ENCODE peak calls at places on chromosomes 2 and 18, in eight cellular contexts. E is pancreas, O is DMS 273 treated with DMSO at 0.1 percent for 48 hours, H is WERI-Rb-1, B is HTR-8/SVneo, N is heart right ventricle, U is HEK293T, W is GM12891. K is an unnamed sample.

GRCh38 chr18:49305688-49306336 is 154.6 kb downstream of the DYM start:
- DNase-seq in E (no peak), O (no peak), H (no peak), B (no peak), N (no peak), U (no peak), W (no peak), K (no peak)

GRCh38 chr2:180647651-180648050 is 332.8 kb upstream of the UBE2E3 start:
- DNase-seq in E (no peak), O (no peak), H (no peak), B (no peak), N (peak), U (no peak), W (no peak), K (no peak)

GRCh38 chr2:138428710-138429440 is 72.7 kb upstream of the SPOPL start:
- DNase-seq in E (no peak), O (no peak), H (no peak), B (no peak), N (no peak), U (no peak), W (no peak), K (no peak)

GRCh38 chr2:204260162-204260877 is 285.0 kb upstream of the PARD3B start:
- DNase-seq in E (no peak), O (peak), H (peak), B (peak), N (peak), U (peak), W (peak), K (peak)

GRCh38 chr2:233953106-233953801 is 36.1 kb downstream of the TRPM8 start:
- DNase-seq in E (no peak), O (no peak), H (no peak), B (no peak), N (no peak), U (no peak), W (no peak), K (no peak)

GRCh38 chr2:238285653-238286082 is 2.7 kb downstream of the PER2 start:
- DNase-seq in E (peak), O (no peak), H (no peak), B (no peak), N (peak), U (peak), W (no peak), K (no peak)

GRCh38 chr18:3710712-3711269 is 260.8 kb downstream of the TGIF1 start:
- DNase-seq in E (no peak), O (no peak), H (no peak), B (peak), N (no peak), U (no peak), W (no peak), K (no peak)

GRCh38 chr2:150792780-150793300 is 305.4 kb upstream of the RND3 start:
- DNase-seq in E (no peak), O (no peak), H (peak), B (no peak), N (no peak), U (no peak), W (no peak), K (no peak)

GRCh38 chr2:37318401-37318800 is 6.2 kb downstream of the PRKD3 start:
- DNase-seq in E (no peak), O (no peak), H (no peak), B (no peak), N (no peak), U (no peak), W (no peak), K (no peak)

GRCh38 chr2:119255760-119256573 is 32.3 kb downstream of the STEAP3 start:
- DNase-seq in E (no peak), O (no peak), H (peak), B (peak), N (no peak), U (no peak), W (no peak), K (peak)

GRCh38 chr18:41753826-41754225 is 201.2 kb upstream of the PIK3C3 start:
- DNase-seq in E (no peak), O (no peak), H (no peak), B (no peak), N (no peak), U (no peak), W (no peak), K (no peak)

GRCh38 chr2:235238537-235238936 is 255.3 kb upstream of the AGAP1 start:
- DNase-seq in E (no peak), O (peak), H (no peak), B (no peak), N (peak), U (no peak), W (no peak), K (peak)

GRCh38 chr2:25304339-25304728 is 37.4 kb downstream of the DNMT3A start:
- DNase-seq in E (no peak), O (peak), H (no peak), B (no peak), N (no peak), U (no peak), W (no peak), K (peak)

GRCh38 chr2:46259782-46260178 is 37.4 kb upstream of the EPAS1 start:
- DNase-seq in E (no peak), O (no peak), H (no peak), B (no peak), N (no peak), U (no peak), W (no peak), K (no peak)

GRCh38 chr18:58911766-58912165 is 47.1 kb downstream of the ZNF532 start:
- DNase-seq in E (no peak), O (no peak), H (no peak), B (no peak), N (peak), U (no peak), W (no peak), K (no peak)

GRCh38 chr2:151334082-151334815 is 23.1 kb upstream of the TNFAIP6 start:
- DNase-seq in E (no peak), O (no peak), H (no peak), B (peak), N (no peak), U (no peak), W (no peak), K (no peak)

GRCh38 chr2:201654611-201655384 is 11.5 kb upstream of the TMEM237 start:
- DNase-seq in E (no peak), O (no peak), H (no peak), B (peak), N (no peak), U (no peak), W (no peak), K (no peak)

GRCh38 chr18:37717098-37717497 is 151.5 kb upstream of the CELF4 start:
- DNase-seq in E (no peak), O (no peak), H (no peak), B (no peak), N (no peak), U (no peak), W (no peak), K (no peak)

GRCh38 chr2:60489269-60489668 is 64.2 kb downstream of the BCL11A start:
- DNase-seq in E (no peak), O (no peak), H (no peak), B (no peak), N (peak), U (no peak), W (no peak), K (no peak)

GRCh38 chr2:20614201-20615045 is 36.5 kb downstream of the HS1BP3 start:
- DNase-seq in E (peak), O (no peak), H (peak), B (no peak), N (no peak), U (peak), W (no peak), K (peak)

GRCh38 chr2:221895366-221896121 is 323.4 kb upstream of the EPHA4 start:
- DNase-seq in E (no peak), O (no peak), H (no peak), B (no peak), N (no peak), U (no peak), W (no peak), K (no peak)

GRCh38 chr18:22494771-22495170 is 77.1 kb upstream of the CTAGE1 start:
- DNase-seq in E (no peak), O (no peak), H (no peak), B (no peak), N (no peak), U (no peak), W (no peak), K (no peak)